ENCODE peak calls at places on chromosomes 5 and 9, in six cellular contexts. J is cerebellar cortex, U is endothelial cell, E is fibroblast of mammary gland, Z is NCI-H2081, Y is T47D. G is an unnamed sample.

GRCh38 chr5:72441861-72442540 is 65.2 kb downstream of the ZNF366 start:
- DNase-seq in J (no peak), U (no peak), E (peak; percentile 98), Z (no peak), Y (no peak), G (no peak)

GRCh38 chr9:105021917-105022316 is 94.0 kb upstream of the ABCA1 start:
- DNase-seq in J (no peak), U (no peak), E (no peak), Z (no peak), Y (no peak), G (no peak)

GRCh38 chr9:98231770-98232478 is 23.5 kb downstream of the TBC1D2 start:
- DNase-seq in J (no peak), U (no peak), E (peak; percentile 91), Z (no peak), Y (no peak), G (no peak)

GRCh38 chr9:114235113-114235589 is 79.8 kb downstream of the COL27A1 start:
- DNase-seq in J (no peak), U (no peak), E (no peak), Z (no peak), Y (no peak), G (no peak)

GRCh38 chr9:82031538-82032280 is 43.1 kb downstream of the SPATA31D1 start:
- DNase-seq in J (peak; percentile 82), U (no peak), E (peak; percentile 91), Z (no peak), Y (no peak), G (peak; percentile 43)

GRCh38 chr5:39604491-39604890 is 179.7 kb upstream of the DAB2 start:
- DNase-seq in J (no peak), U (no peak), E (peak; percentile 63), Z (no peak), Y (no peak), G (no peak)

GRCh38 chr5:15383469-15383868 is 116.5 kb upstream of the FBXL7 start:
- DNase-seq in J (no peak), U (no peak), E (peak; percentile 22), Z (peak; percentile 10), Y (no peak), G (no peak)

GRCh38 chr5:77204967-77205366 is 5.5 kb upstream of the PDE8B start:
- DNase-seq in J (no peak), U (no peak), E (no peak), Z (no peak), Y (no peak), G (no peak)

GRCh38 chr5:153425914-153426313 is 64.6 kb upstream of the GRIA1 start:
- DNase-seq in J (no peak), U (peak; percentile 6), E (peak; percentile 6), Z (no peak), Y (no peak), G (no peak)

GRCh38 chr5:175861337-175862130 is 9.8 kb upstream of the CPLX2 start:
- DNase-seq in J (peak; percentile 61), U (no peak), E (no peak), Z (peak; percentile 89), Y (no peak), G (peak; percentile 57)

GRCh38 chr5:149959406-149960236 is 937 bp upstream of the SLC26A2 start:
- DNase-seq in J (peak; percentile 50), U (peak; percentile 25), E (peak; percentile 72), Z (no peak), Y (no peak), G (no peak)

GRCh38 chr5:42840842-42841574 is 29.3 kb upstream of the SELENOP start:
- DNase-seq in J (no peak), U (no peak), E (no peak), Z (no peak), Y (no peak), G (no peak)

GRCh38 chr5:154723740-154724505 is 31.3 kb upstream of the LARP1 start:
- DNase-seq in J (no peak), U (no peak), E (peak; percentile 49), Z (no peak), Y (no peak), G (no peak)

GRCh38 chr5:159041754-159042153 is 58.0 kb downstream of the EBF1 start:
- DNase-seq in J (no peak), U (no peak), E (no peak), Z (no peak), Y (no peak), G (no peak)

GRCh38 chr5:54889826-54890225 is 95.6 kb downstream of the ESM1 start:
- DNase-seq in J (no peak), U (no peak), E (peak; percentile 47), Z (no peak), Y (peak; percentile 79), G (no peak)

GRCh38 chr5:118111956-118112355 is 876.4 kb downstream of the DTWD2 start:
- DNase-seq in J (no peak), U (no peak), E (no peak), Z (no peak), Y (no peak), G (no peak)

GRCh38 chr5:175491223-175491622 is 12.9 kb downstream of the SFXN1 start:
- DNase-seq in J (no peak), U (no peak), E (no peak), Z (no peak), Y (no peak), G (no peak)

G was measured in NCI-H446 treated with DMSO at 0.1 percent for 48 hours.